ENCODE peak calls at places on chromosomes 7 and 10, in seven cellular contexts. M is fibroblast of lung, Z is OCI-LY7, Y is neuronal stem cell, V is neural progenitor cell, Q is IMR-90, N is mammary epithelial cell. T is an unnamed sample.

GRCh38 chr10:99834410-99834809 is 52.0 kb downstream of the ABCC2 start:
- DNase-seq in M (peak; percentile 21), V (no peak), Z (no peak), N (peak; percentile 91), Y (no peak), Q (peak; percentile 89), T (peak; percentile 94)

GRCh38 chr10:33032354-33033254 is 74.6 kb upstream of the ITGB1 start:
- DNase-seq in Q (peak; percentile 79), N (peak; percentile 85), Z (no peak), M (peak; percentile 68), Y (no peak), V (no peak), T (peak; percentile 83)

GRCh38 chr10:17214486-17214885 is 13.0 kb upstream of the TRDMT1 start:
- DNase-seq in M (no peak), Y (no peak), Z (no peak), V (no peak), Q (no peak), N (no peak), T (peak; percentile 66)

GRCh38 chr7:157932498-157933218 is 595.9 kb downstream of the DNAJB6 start:
- DNase-seq in V (no peak), Y (no peak), M (no peak), Q (no peak), N (no peak), Z (no peak), T (peak; percentile 41)

GRCh38 chr7:80078159-80078731 is 56.4 kb upstream of the GNAI1 start:
- DNase-seq in M (peak; percentile 26), Y (no peak), V (no peak), Z (no peak), Q (peak; percentile 40), N (peak; percentile 25), T (peak; percentile 50)

GRCh38 chr10:124990671-124991625 is 49.0 kb downstream of the ZRANB1 start:
- DNase-seq in Q (no peak), Y (no peak), M (no peak), Z (no peak), N (no peak), V (no peak), T (no peak)

GRCh38 chr10:112675560-112676083 is 228.6 kb downstream of the VTI1A start:
- DNase-seq in V (no peak), Q (no peak), N (no peak), Z (no peak), M (no peak), Y (no peak), T (no peak)

GRCh38 chr10:125057158-125058001 is 103.0 kb downstream of the CTBP2 start:
- DNase-seq in N (peak; percentile 56), M (peak; percentile 99), Y (peak; percentile 96), Z (peak; percentile 20), Q (peak; percentile 99), V (peak; percentile 97), T (peak; percentile 85)

GRCh38 chr10:3365630-3366029 is 193.0 kb upstream of the PITRM1 start:
- DNase-seq in M (no peak), Y (no peak), Q (no peak), N (peak; percentile 43), V (no peak), Z (no peak), T (no peak)

GRCh38 chr7:151839511-151839921 is 37.4 kb downstream of the PRKAG2 start:
- DNase-seq in Y (no peak), M (no peak), V (no peak), N (no peak), Q (no peak), Z (no peak), T (no peak)

GRCh38 chr7:135260930-135261721 is 27.5 kb downstream of the STRA8 start:
- DNase-seq in N (no peak), Q (peak; percentile 11), M (no peak), Y (no peak), Z (no peak), V (no peak), T (peak; percentile 16)

GRCh38 chr7:171912-172515 is 20.4 kb upstream of the FAM20C start:
- DNase-seq in Y (no peak), Q (no peak), V (no peak), Z (no peak), N (no peak), M (no peak), T (no peak)

GRCh38 chr10:112497347-112497950 is 50.4 kb downstream of the VTI1A start:
- DNase-seq in Q (no peak), M (no peak), N (no peak), V (no peak), Z (no peak), Y (no peak), T (no peak)

GRCh38 chr10:127619550-127619949 is 70.4 kb downstream of the NPS start:
- DNase-seq in M (no peak), Q (no peak), Z (no peak), N (no peak), Y (no peak), V (no peak), T (no peak)

GRCh38 chr7:41824284-41824683 is 121.4 kb upstream of the INHBA start:
- DNase-seq in Y (no peak), V (no peak), N (peak; percentile 45), Q (peak; percentile 71), Z (no peak), M (peak; percentile 18), T (peak; percentile 59)

GRCh38 chr10:30028452-30029045 is 30.8 kb downstream of the JCAD start:
- DNase-seq in Z (no peak), Y (no peak), N (no peak), M (no peak), V (no peak), Q (no peak), T (no peak)

GRCh38 chr7:68977709-68978108 is 620.6 kb upstream of the AUTS2 start:
- DNase-seq in Y (no peak), Q (no peak), M (no peak), N (no peak), V (no peak), Z (no peak), T (peak; percentile 3)
- H3K4me2 ChIP-seq in Y (no peak overlapping the region), Q (no peak overlapping the region), M (no peak overlapping the region), N (no peak overlapping the region), V (no peak overlapping the region), Z (no peak overlapping the region), T (no peak overlapping the region)

DNA sequence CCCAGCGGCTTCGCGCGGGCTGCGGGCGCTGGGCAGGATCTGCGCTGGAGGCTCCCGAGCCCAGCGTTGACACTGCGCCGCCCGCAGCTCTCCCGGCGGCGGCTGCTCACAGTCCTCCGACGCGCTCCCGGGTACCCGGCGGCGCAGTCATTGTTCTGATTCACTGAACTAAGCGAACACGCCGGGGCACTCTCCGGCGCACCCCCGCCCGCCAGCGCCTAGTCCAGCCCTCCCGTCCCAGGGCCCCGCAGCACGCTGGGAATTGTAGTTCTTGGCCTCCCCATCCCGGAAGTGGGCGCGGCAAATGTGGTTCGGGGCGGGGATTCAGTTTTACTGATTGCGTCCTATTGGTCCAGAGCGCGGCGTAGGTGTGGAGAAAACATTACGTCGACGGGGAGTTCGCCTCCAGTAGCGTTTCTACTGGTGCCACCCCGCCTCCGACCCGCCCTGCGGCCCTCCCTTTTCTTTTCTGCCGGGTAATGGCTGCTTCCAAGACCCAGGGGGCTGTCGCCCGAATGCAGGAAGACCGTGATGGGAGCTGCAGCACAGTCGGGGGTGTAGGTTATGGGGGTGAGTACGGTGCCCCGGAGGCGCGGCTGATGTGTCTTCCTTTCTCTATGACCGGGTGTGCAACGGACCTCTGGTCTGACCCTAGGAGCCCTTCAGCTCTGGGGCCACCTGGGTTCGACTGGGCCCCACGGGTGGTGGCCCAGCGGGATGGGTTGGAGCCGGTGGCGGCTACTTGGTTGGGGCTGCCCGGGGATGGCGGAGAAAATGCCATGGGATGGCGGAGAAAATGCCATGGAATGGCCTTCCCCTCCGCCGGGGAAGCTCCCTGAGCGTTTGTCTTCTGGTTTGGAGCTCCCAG is at the start of the genes DOCK4 and ZNF277:
- DNase-seq in Z (peak; percentile 99), M (peak; percentile 99), V (peak; percentile 100), Y (peak; percentile 100), N (peak; percentile 100), Q (peak; percentile 99), T (peak; percentile 100)
- H2AFZ ChIP-seq in Z (peak within 1 kb of the TSS; percentile 88), M (peak within 1 kb of the TSS; percentile 92), V (peak within 1 kb of the TSS; percentile 89), Y (peak within 1 kb of the TSS; percentile 95), N (peak within 1 kb of the TSS; percentile 98), Q (peak within 1 kb of the TSS; percentile 95), T (peak within 1 kb of the TSS; percentile 99)

GRCh38 chr10:105540381-105540780 is 899.3 kb downstream of the SORCS3 start:
- DNase-seq in Z (peak; percentile 5), N (no peak), V (no peak), M (no peak), Y (no peak), Q (no peak), T (no peak)

GRCh38 chr10:105538933-105539332 is 897.8 kb downstream of the SORCS3 start:
- DNase-seq in Y (peak; percentile 33), N (no peak), Q (no peak), Z (no peak), M (no peak), V (peak; percentile 67), T (no peak)

GRCh38 chr10:105535478-105535877 is 894.4 kb downstream of the SORCS3 start:
- DNase-seq in Y (no peak), N (no peak), V (no peak), Z (no peak), M (no peak), Q (no peak), T (no peak)
- H3K4me2 ChIP-seq in Y (no peak overlapping the region), N (no peak overlapping the region), V (no peak overlapping the region), Z (no peak overlapping the region), M (no peak overlapping the region), Q (no peak overlapping the region), T (no peak overlapping the region)

GRCh38 chr10:79904671-79905321 is 44.1 kb downstream of the SFTPD start:
- DNase-seq in Z (no peak), Y (peak; percentile 58), N (peak; percentile 64), V (peak; percentile 83), Q (peak; percentile 41), M (peak; percentile 64), T (peak; percentile 82)

GRCh38 chr10:79910344-79910743 is 38.6 kb downstream of the SFTPD start:
- DNase-seq in V (no peak), Q (no peak), M (no peak), Z (no peak), Y (no peak), N (no peak), T (no peak)

GRCh38 chr10:79910836-79911235 is 38.1 kb downstream of the SFTPD start:
- DNase-seq in V (no peak), Y (no peak), M (no peak), Z (no peak), Q (no peak), N (no peak), T (no peak)

GRCh38 chr10:79905322-79906314 is 43.3 kb downstream of the SFTPD start:
- DNase-seq in N (peak; percentile 14), V (no peak), Z (no peak), M (peak; percentile 9), Y (no peak), Q (peak; percentile 12), T (peak; percentile 71)
- H2AFZ ChIP-seq in N (peak overlapping the region; percentile 96), V (peak overlapping the region; percentile 98), Z (no peak overlapping the region), M (peak overlapping the region; percentile 91), Y (peak overlapping the region; percentile 100), Q (peak overlapping the region; percentile 85), T (peak overlapping the region; percentile 93)

DNA sequence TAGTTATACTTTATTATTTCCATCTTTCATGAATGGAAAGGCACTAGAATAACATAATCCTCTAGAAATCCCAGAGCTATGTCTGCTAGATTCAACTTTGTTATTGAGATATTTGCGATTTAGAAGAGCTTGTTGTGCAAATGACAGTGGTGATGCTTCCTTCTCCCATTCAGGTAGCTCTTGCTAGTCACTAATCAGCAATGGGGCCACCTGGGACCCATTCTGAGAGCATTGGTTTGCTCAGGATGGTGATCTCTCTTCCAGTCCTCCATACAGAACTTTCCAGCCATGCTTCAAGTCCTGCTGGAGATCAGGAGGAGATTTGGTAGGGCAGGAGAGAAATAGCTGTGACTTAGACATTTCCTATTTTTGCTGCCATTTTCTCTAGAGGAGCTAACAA is 65.8 kb upstream of the WNT16 start:
- DNase-seq in Z (no peak), N (no peak), V (no peak), M (no peak), Q (no peak), Y (no peak), T (no peak)
- H3K4me2 ChIP-seq in Z (no peak overlapping the region), N (no peak overlapping the region), V (no peak overlapping the region), M (no peak overlapping the region), Q (no peak overlapping the region), Y (no peak overlapping the region), T (no peak overlapping the region)

GRCh38 chr10:126315471-126316177 is 72.7 kb downstream of the ADAM12 start:
- DNase-seq in M (peak; percentile 78), Z (no peak), V (no peak), Q (peak; percentile 83), N (no peak), Y (no peak), T (peak; percentile 80)
- H2AFZ ChIP-seq in M (no peak overlapping the region), Z (no peak overlapping the region), V (no peak overlapping the region), Q (peak overlapping the region; percentile 16), N (peak overlapping the region; percentile 24), Y (no peak overlapping the region), T (peak overlapping the region; percentile 48)